ENCODE peak calls at places on chromosome 1, in six cellular contexts. One of them, this sample, is unnamed.

GRCh38 chr1:41656088-41656487 is 171.6 kb upstream of the EDN2 start:
- DNase-seq in glutamatergic neuron: no peak
- DNase-seq in stimulated activated CD4-positive, alpha-beta T cell treated with anti-CD3 and anti-CD28 coated beads, Interleukin-1b, Interleukin-23, amount 100 ng/mL, for 1 hour: no peak
- DNase-seq in SHP77: no peak
- DNase-seq in psoas muscle: no peak
- DNase-seq in amniotic stem cell: no peak
- DNase-seq in this sample: no peak

GRCh38 chr1:147636314-147636713 is 34.0 kb downstream of the ACP6 start:
- DNase-seq in glutamatergic neuron: no peak
- DNase-seq in stimulated activated CD4-positive, alpha-beta T cell treated with anti-CD3 and anti-CD28 coated beads, Interleukin-1b, Interleukin-23, amount 100 ng/mL, for 1 hour: no peak
- DNase-seq in SHP77: no peak
- DNase-seq in psoas muscle: no peak
- DNase-seq in amniotic stem cell: no peak
- DNase-seq in this sample: no peak

GRCh38 chr1:167683641-167684502 is 37.9 kb upstream of the MPZL1 start:
- DNase-seq in glutamatergic neuron: peak; percentile 33
- DNase-seq in stimulated activated CD4-positive, alpha-beta T cell treated with anti-CD3 and anti-CD28 coated beads, Interleukin-1b, Interleukin-23, amount 100 ng/mL, for 1 hour: no peak
- DNase-seq in SHP77: peak; percentile 43
- DNase-seq in psoas muscle: peak; percentile 77
- DNase-seq in amniotic stem cell: no peak
- DNase-seq in this sample: peak; percentile 45

GRCh38 chr1:204147392-204148097 is 4.3 kb downstream of the ETNK2 start:
- DNase-seq in glutamatergic neuron: no peak
- DNase-seq in stimulated activated CD4-positive, alpha-beta T cell treated with anti-CD3 and anti-CD28 coated beads, Interleukin-1b, Interleukin-23, amount 100 ng/mL, for 1 hour: no peak
- DNase-seq in SHP77: no peak
- DNase-seq in psoas muscle: no peak
- DNase-seq in amniotic stem cell: no peak
- DNase-seq in this sample: no peak

GRCh38 chr1:17768651-17769241 is 13.6 kb downstream of the ACTL8 start:
- DNase-seq in glutamatergic neuron: no peak
- DNase-seq in stimulated activated CD4-positive, alpha-beta T cell treated with anti-CD3 and anti-CD28 coated beads, Interleukin-1b, Interleukin-23, amount 100 ng/mL, for 1 hour: no peak
- DNase-seq in SHP77: no peak
- DNase-seq in psoas muscle: peak; percentile 64
- DNase-seq in amniotic stem cell: peak; percentile 6
- DNase-seq in this sample: peak; percentile 21

GRCh38 chr1:210587547-210587946 is 258.8 kb downstream of the HHAT start:
- DNase-seq in glutamatergic neuron: no peak
- DNase-seq in stimulated activated CD4-positive, alpha-beta T cell treated with anti-CD3 and anti-CD28 coated beads, Interleukin-1b, Interleukin-23, amount 100 ng/mL, for 1 hour: no peak
- DNase-seq in SHP77: no peak
- DNase-seq in psoas muscle: no peak
- DNase-seq in amniotic stem cell: no peak
- DNase-seq in this sample: no peak

GRCh38 chr1:113747376-113747775 is 11.9 kb downstream of the PHTF1 start:
- DNase-seq in glutamatergic neuron: no peak
- DNase-seq in stimulated activated CD4-positive, alpha-beta T cell treated with anti-CD3 and anti-CD28 coated beads, Interleukin-1b, Interleukin-23, amount 100 ng/mL, for 1 hour: no peak
- DNase-seq in SHP77: no peak
- DNase-seq in psoas muscle: no peak
- DNase-seq in amniotic stem cell: peak; percentile 2
- DNase-seq in this sample: no peak

GRCh38 chr1:92832537-92833160 is 809 bp downstream of the RPL5 start:
- DNase-seq in glutamatergic neuron: no peak
- DNase-seq in stimulated activated CD4-positive, alpha-beta T cell treated with anti-CD3 and anti-CD28 coated beads, Interleukin-1b, Interleukin-23, amount 100 ng/mL, for 1 hour: no peak
- DNase-seq in SHP77: no peak
- DNase-seq in psoas muscle: no peak
- DNase-seq in amniotic stem cell: no peak
- DNase-seq in this sample: no peak

GRCh38 chr1:234495231-234495990 is 16.4 kb upstream of the TARBP1 start:
- DNase-seq in glutamatergic neuron: no peak
- DNase-seq in stimulated activated CD4-positive, alpha-beta T cell treated with anti-CD3 and anti-CD28 coated beads, Interleukin-1b, Interleukin-23, amount 100 ng/mL, for 1 hour: no peak
- DNase-seq in SHP77: no peak
- DNase-seq in psoas muscle: no peak
- DNase-seq in amniotic stem cell: peak; percentile 87
- DNase-seq in this sample: no peak

GRCh38 chr1:167221126-167221803 is 579 bp downstream of the POU2F1 start:
- DNase-seq in glutamatergic neuron: peak; percentile 69
- DNase-seq in stimulated activated CD4-positive, alpha-beta T cell treated with anti-CD3 and anti-CD28 coated beads, Interleukin-1b, Interleukin-23, amount 100 ng/mL, for 1 hour: no peak
- DNase-seq in SHP77: no peak
- DNase-seq in psoas muscle: peak; percentile 69
- DNase-seq in amniotic stem cell: no peak
- DNase-seq in this sample: peak; percentile 38

GRCh38 chr1:192763243-192763642 is 45.6 kb upstream of the RGS2 start:
- DNase-seq in glutamatergic neuron: no peak
- DNase-seq in stimulated activated CD4-positive, alpha-beta T cell treated with anti-CD3 and anti-CD28 coated beads, Interleukin-1b, Interleukin-23, amount 100 ng/mL, for 1 hour: no peak
- DNase-seq in SHP77: no peak
- DNase-seq in psoas muscle: no peak
- DNase-seq in amniotic stem cell: no peak
- DNase-seq in this sample: no peak

GRCh38 chr1:10968411-10968826 is 44.0 kb upstream of the TARDBP start:
- DNase-seq in glutamatergic neuron: no peak
- DNase-seq in stimulated activated CD4-positive, alpha-beta T cell treated with anti-CD3 and anti-CD28 coated beads, Interleukin-1b, Interleukin-23, amount 100 ng/mL, for 1 hour: no peak
- DNase-seq in SHP77: peak; percentile 50
- DNase-seq in psoas muscle: no peak
- DNase-seq in amniotic stem cell: no peak
- DNase-seq in this sample: no peak

GRCh38 chr1:226076378-226076777 is 13.9 kb downstream of the H3-3A start:
- DNase-seq in glutamatergic neuron: no peak
- DNase-seq in stimulated activated CD4-positive, alpha-beta T cell treated with anti-CD3 and anti-CD28 coated beads, Interleukin-1b, Interleukin-23, amount 100 ng/mL, for 1 hour: no peak
- DNase-seq in SHP77: no peak
- DNase-seq in psoas muscle: no peak
- DNase-seq in amniotic stem cell: no peak
- DNase-seq in this sample: no peak

GRCh38 chr1:6438047-6438525 is 13.5 kb downstream of the ESPN start:
- DNase-seq in glutamatergic neuron: peak; percentile 83
- DNase-seq in stimulated activated CD4-positive, alpha-beta T cell treated with anti-CD3 and anti-CD28 coated beads, Interleukin-1b, Interleukin-23, amount 100 ng/mL, for 1 hour: no peak
- DNase-seq in SHP77: peak; percentile 34
- DNase-seq in psoas muscle: peak; percentile 71
- DNase-seq in amniotic stem cell: peak; percentile 13
- DNase-seq in this sample: peak; percentile 52

GRCh38 chr1:90730247-90731022 is 13.3 kb upstream of the BARHL2 start:
- DNase-seq in glutamatergic neuron: peak; percentile 23
- DNase-seq in stimulated activated CD4-positive, alpha-beta T cell treated with anti-CD3 and anti-CD28 coated beads, Interleukin-1b, Interleukin-23, amount 100 ng/mL, for 1 hour: no peak
- DNase-seq in SHP77: no peak
- DNase-seq in psoas muscle: no peak
- DNase-seq in amniotic stem cell: no peak
- DNase-seq in this sample: no peak

GRCh38 chr1:66777846-66778245 is 23.2 kb downstream of the INSL5 start:
- DNase-seq in glutamatergic neuron: no peak
- DNase-seq in stimulated activated CD4-positive, alpha-beta T cell treated with anti-CD3 and anti-CD28 coated beads, Interleukin-1b, Interleukin-23, amount 100 ng/mL, for 1 hour: no peak
- DNase-seq in SHP77: no peak
- DNase-seq in psoas muscle: no peak
- DNase-seq in amniotic stem cell: no peak
- DNase-seq in this sample: no peak

GRCh38 chr1:179798213-179798863 is 55.2 kb downstream of the FAM163A start:
- DNase-seq in glutamatergic neuron: no peak
- DNase-seq in stimulated activated CD4-positive, alpha-beta T cell treated with anti-CD3 and anti-CD28 coated beads, Interleukin-1b, Interleukin-23, amount 100 ng/mL, for 1 hour: no peak
- DNase-seq in SHP77: no peak
- DNase-seq in psoas muscle: no peak
- DNase-seq in amniotic stem cell: no peak
- DNase-seq in this sample: no peak

GRCh38 chr1:62092126-62092525 is 102.5 kb upstream of the L1TD1 start:
- DNase-seq in glutamatergic neuron: no peak
- DNase-seq in stimulated activated CD4-positive, alpha-beta T cell treated with anti-CD3 and anti-CD28 coated beads, Interleukin-1b, Interleukin-23, amount 100 ng/mL, for 1 hour: no peak
- DNase-seq in SHP77: no peak
- DNase-seq in psoas muscle: no peak
- DNase-seq in amniotic stem cell: no peak
- DNase-seq in this sample: no peak

GRCh38 chr1:54109131-54110105 is 43.4 kb downstream of the CDCP2 start:
- DNase-seq in glutamatergic neuron: no peak
- DNase-seq in stimulated activated CD4-positive, alpha-beta T cell treated with anti-CD3 and anti-CD28 coated beads, Interleukin-1b, Interleukin-23, amount 100 ng/mL, for 1 hour: no peak
- DNase-seq in SHP77: no peak
- DNase-seq in psoas muscle: no peak
- DNase-seq in amniotic stem cell: no peak
- DNase-seq in this sample: no peak

GRCh38 chr1:58854576-58854975 is 70.7 kb upstream of the JUN start:
- DNase-seq in glutamatergic neuron: no peak
- DNase-seq in stimulated activated CD4-positive, alpha-beta T cell treated with anti-CD3 and anti-CD28 coated beads, Interleukin-1b, Interleukin-23, amount 100 ng/mL, for 1 hour: no peak
- DNase-seq in SHP77: no peak
- DNase-seq in psoas muscle: no peak
- DNase-seq in amniotic stem cell: no peak
- DNase-seq in this sample: no peak

GRCh38 chr1:246695136-246695535 is 29.1 kb upstream of the SCCPDH start:
- DNase-seq in glutamatergic neuron: no peak
- DNase-seq in stimulated activated CD4-positive, alpha-beta T cell treated with anti-CD3 and anti-CD28 coated beads, Interleukin-1b, Interleukin-23, amount 100 ng/mL, for 1 hour: no peak
- DNase-seq in SHP77: no peak
- DNase-seq in psoas muscle: no peak
- DNase-seq in amniotic stem cell: no peak
- DNase-seq in this sample: no peak

GRCh38 chr1:238488406-238488805 is 597.7 kb upstream of the ZP4 start:
- DNase-seq in glutamatergic neuron: no peak
- DNase-seq in stimulated activated CD4-positive, alpha-beta T cell treated with anti-CD3 and anti-CD28 coated beads, Interleukin-1b, Interleukin-23, amount 100 ng/mL, for 1 hour: no peak
- DNase-seq in SHP77: no peak
- DNase-seq in psoas muscle: no peak
- DNase-seq in amniotic stem cell: no peak
- DNase-seq in this sample: no peak

GRCh38 chr1:203702130-203702577 is 62.8 kb upstream of the LAX1 start:
- DNase-seq in glutamatergic neuron: peak; percentile 79
- DNase-seq in stimulated activated CD4-positive, alpha-beta T cell treated with anti-CD3 and anti-CD28 coated beads, Interleukin-1b, Interleukin-23, amount 100 ng/mL, for 1 hour: peak; percentile 27
- DNase-seq in SHP77: peak; percentile 22
- DNase-seq in psoas muscle: peak; percentile 62
- DNase-seq in amniotic stem cell: no peak
- DNase-seq in this sample: no peak

GRCh38 chr1:34460193-34460592 is 283.5 kb downstream of the C1orf94 start:
- DNase-seq in glutamatergic neuron: no peak
- DNase-seq in stimulated activated CD4-positive, alpha-beta T cell treated with anti-CD3 and anti-CD28 coated beads, Interleukin-1b, Interleukin-23, amount 100 ng/mL, for 1 hour: no peak
- DNase-seq in SHP77: no peak
- DNase-seq in psoas muscle: no peak
- DNase-seq in amniotic stem cell: no peak
- DNase-seq in this sample: no peak

GRCh38 chr1:54298284-54299033 is 98.5 kb downstream of the MRPL37 start:
- DNase-seq in glutamatergic neuron: no peak
- DNase-seq in stimulated activated CD4-positive, alpha-beta T cell treated with anti-CD3 and anti-CD28 coated beads, Interleukin-1b, Interleukin-23, amount 100 ng/mL, for 1 hour: no peak
- DNase-seq in SHP77: no peak
- DNase-seq in psoas muscle: no peak
- DNase-seq in amniotic stem cell: no peak
- DNase-seq in this sample: no peak

GRCh38 chr1:158390342-158390741 is 8.9 kb downstream of the OR10T2 start:
- DNase-seq in glutamatergic neuron: no peak
- DNase-seq in stimulated activated CD4-positive, alpha-beta T cell treated with anti-CD3 and anti-CD28 coated beads, Interleukin-1b, Interleukin-23, amount 100 ng/mL, for 1 hour: no peak
- DNase-seq in SHP77: no peak
- DNase-seq in psoas muscle: no peak
- DNase-seq in amniotic stem cell: no peak
- DNase-seq in this sample: no peak

GRCh38 chr1:57019240-57019805 is 53.5 kb upstream of the C8B start:
- DNase-seq in glutamatergic neuron: peak; percentile 61
- DNase-seq in stimulated activated CD4-positive, alpha-beta T cell treated with anti-CD3 and anti-CD28 coated beads, Interleukin-1b, Interleukin-23, amount 100 ng/mL, for 1 hour: no peak
- DNase-seq in SHP77: peak; percentile 7
- DNase-seq in psoas muscle: no peak
- DNase-seq in amniotic stem cell: no peak
- DNase-seq in this sample: no peak

GRCh38 chr1:9687876-9688582 is 36.5 kb downstream of the PIK3CD start:
- DNase-seq in glutamatergic neuron: peak; percentile 52
- DNase-seq in stimulated activated CD4-positive, alpha-beta T cell treated with anti-CD3 and anti-CD28 coated beads, Interleukin-1b, Interleukin-23, amount 100 ng/mL, for 1 hour: no peak
- DNase-seq in SHP77: no peak
- DNase-seq in psoas muscle: peak; percentile 27
- DNase-seq in amniotic stem cell: no peak
- DNase-seq in this sample: no peak